ENCODE peak calls at places on chromosome 19, in five cellular contexts. C is IMR-90, W is K562, M is HepG2, H is GM12878. N is an unnamed sample.

GRCh38 chr19:38527466-38528136 is 90.2 kb downstream of the MAP4K1 start:
- DNase-seq in W (peak; percentile 76), H (no peak), M (no peak), C (no peak), N (peak; percentile 55)

GRCh38 chr19:29626386-29626785 is 20.3 kb downstream of the POP4 start:
- DNase-seq in C (no peak), M (no peak), H (no peak), W (no peak), N (no peak)

GRCh38 chr19:34662919-34663318 is 14.0 kb downstream of the SCGB2B2 start:
- DNase-seq in W (peak; percentile 37), M (peak; percentile 51), C (no peak), H (no peak), N (no peak)

GRCh38 chr19:31294189-31294588 is 55.0 kb downstream of the TSHZ3 start:
- DNase-seq in W (no peak), C (no peak), H (no peak), M (no peak), N (no peak)

GRCh38 chr19:19860756-19861390 is 4.8 kb upstream of the ZNF253 start:
- DNase-seq in M (no peak), H (no peak), C (no peak), W (peak; percentile 48), N (no peak)

GRCh38 chr19:29568036-29568788 is 37.9 kb upstream of the POP4 start:
- DNase-seq in C (no peak), W (no peak), M (no peak), H (no peak), N (no peak)

GRCh38 chr19:912181-913079 is 589 bp downstream of the R3HDM4 start:
- DNase-seq in M (no peak), C (no peak), W (peak; percentile 79), H (no peak), N (no peak)

GRCh38 chr19:33462112-33462726 is 59.4 kb downstream of the PEPD start:
- DNase-seq in C (no peak), W (no peak), M (no peak), H (no peak), N (no peak)

GRCh38 chr19:7360393-7360984 is 11.8 kb downstream of the ARHGEF18 start:
- DNase-seq in C (peak; percentile 16), M (no peak), W (no peak), H (no peak), N (no peak)

GRCh38 chr19:51181913-51182419 is 39.9 kb downstream of the SIGLEC7 start:
- DNase-seq in H (no peak), M (no peak), W (no peak), C (no peak), N (no peak)

GRCh38 chr19:6963937-6964336 is 57.3 kb downstream of the MBD3L2B start:
- DNase-seq in H (no peak), M (no peak), C (no peak), W (peak; percentile 26), N (no peak)

GRCh38 chr19:49847731-49848696 is 2.9 kb upstream of the PTOV1 start:
- DNase-seq in M (no peak), W (peak; percentile 63), H (no peak), C (peak; percentile 91), N (no peak)

GRCh38 chr19:24054044-24054935 is 32.7 kb upstream of the ZNF254 start:
- DNase-seq in H (no peak), W (no peak), C (peak; percentile 95), M (peak; percentile 66), N (peak; percentile 78)

GRCh38 chr19:17103177-17103576 is 27.6 kb downstream of the MYO9B start:
- DNase-seq in M (peak; percentile 56), C (peak; percentile 45), W (peak; percentile 49), H (no peak), N (peak; percentile 35)

GRCh38 chr19:928471-929259 is 2.8 kb downstream of the ARID3A start:
- DNase-seq in C (no peak), H (no peak), M (peak; percentile 43), W (peak; percentile 52), N (no peak)

GRCh38 chr19:1355974-1356865 is 27.5 kb upstream of the NDUFS7 start:
- DNase-seq in M (no peak), W (no peak), C (peak; percentile 30), H (no peak), N (no peak)

GRCh38 chr19:10625003-10625761 is at the start of gene SLC44A2:
- DNase-seq in C (peak; percentile 35), M (no peak), W (peak; percentile 21), H (no peak), N (peak; percentile 46)

GRCh38 chr19:23917856-23918255 is 3.2 kb downstream of the ZNF726 start:
- DNase-seq in H (no peak), W (no peak), C (no peak), M (no peak), N (no peak)

GRCh38 chr19:20233105-20233504 is 66.1 kb downstream of the ZNF486 start:
- DNase-seq in M (no peak), C (no peak), H (no peak), W (no peak), N (no peak)

GRCh38 chr19:51127032-51127431 is 2.3 kb downstream of the SIGLEC9 start:
- DNase-seq in M (no peak), W (no peak), C (no peak), H (no peak), N (no peak)

GRCh38 chr19:13173129-13173737 is 23.0 kb downstream of the IER2 start:
- DNase-seq in W (no peak), C (no peak), M (no peak), H (no peak), N (no peak)

GRCh38 chr19:2500861-2501260 is 24.9 kb downstream of the GADD45B start:
- DNase-seq in C (no peak), H (no peak), W (no peak), M (no peak), N (no peak)

GRCh38 chr19:6802336-6803035 is 30.0 kb downstream of the VAV1 start:
- DNase-seq in W (no peak), H (peak; percentile 78), M (no peak), C (no peak), N (peak; percentile 25)

GRCh38 chr19:3098141-3098514 is 4.0 kb downstream of the GNA11 start:
- DNase-seq in H (no peak), M (no peak), W (no peak), C (no peak), N (no peak)

GRCh38 chr19:33868076-33868735 is 71.5 kb downstream of the KCTD15 start:
- DNase-seq in M (no peak), H (no peak), W (no peak), C (no peak), N (no peak)

GRCh38 chr19:13538854-13539253 is 32.6 kb upstream of the CACNA1A start:
- DNase-seq in M (no peak), C (no peak), W (no peak), H (no peak), N (no peak)

GRCh38 chr19:372306-372890 is 27.8 kb upstream of the MIER2 start:
- DNase-seq in C (peak; percentile 70), H (no peak), W (no peak), M (no peak), N (no peak)

GRCh38 chr19:1690570-1691307 is 38.3 kb upstream of the TCF3 start:
- DNase-seq in H (no peak), W (peak; percentile 94), C (no peak), M (no peak), N (no peak)

GRCh38 chr19:4099054-4099764 is 24.7 kb downstream of the MAP2K2 start:
- DNase-seq in M (no peak), H (no peak), W (no peak), C (no peak), N (no peak)

GRCh38 chr19:30446844-30447243 is 74.7 kb downstream of the ZNF536 start:
- DNase-seq in H (no peak), W (no peak), C (no peak), M (no peak), N (no peak)

GRCh38 chr19:2905918-2906519 is 5.3 kb downstream of the ZNF57 start:
- DNase-seq in W (no peak), H (no peak), C (no peak), M (no peak), N (no peak)

GRCh38 chr19:31318790-31319189 is 30.4 kb downstream of the TSHZ3 start:
- DNase-seq in W (no peak), M (no peak), H (no peak), C (no peak), N (no peak)

GRCh38 chr19:4279530-4280422 is 710 bp downstream of the SHD start:
- DNase-seq in M (no peak), C (no peak), H (no peak), W (no peak), N (no peak)

GRCh38 chr19:42098781-42099180 is 22.8 kb downstream of the ZNF574 start:
- DNase-seq in C (no peak), M (no peak), H (no peak), W (no peak), N (no peak)
- H3K4me2 ChIP-seq in C (no peak overlapping the region), M (no peak overlapping the region), H (no peak overlapping the region), W (no peak overlapping the region), N (no peak overlapping the region)

GRCh38 chr19:40419780-40420179 is 6.0 kb downstream of the SERTAD1 start:
- DNase-seq in W (no peak), M (no peak), C (no peak), H (no peak), N (no peak)
- TF ChIP-seq BHLHE40 in W (no peak), M (no peak), C (no peak), H (no peak), N (no peak)

GRCh38 chr19:28501979-28502378 is 711.0 kb downstream of the UQCRFS1 start:
- DNase-seq in W (no peak), H (no peak), C (no peak), M (no peak), N (no peak)

GRCh38 chr19:28498404-28498976 is 714.5 kb downstream of the UQCRFS1 start:
- DNase-seq in M (no peak), W (no peak), C (no peak), H (no peak), N (no peak)

GRCh38 chr19:28500319-28500718 is 712.6 kb downstream of the UQCRFS1 start:
- DNase-seq in H (no peak), W (no peak), C (no peak), M (no peak), N (no peak)

GRCh38 chr19:28502879-28503734 is 709.8 kb downstream of the UQCRFS1 start:
- DNase-seq in H (no peak), C (no peak), W (no peak), M (no peak), N (no peak)

DNA sequence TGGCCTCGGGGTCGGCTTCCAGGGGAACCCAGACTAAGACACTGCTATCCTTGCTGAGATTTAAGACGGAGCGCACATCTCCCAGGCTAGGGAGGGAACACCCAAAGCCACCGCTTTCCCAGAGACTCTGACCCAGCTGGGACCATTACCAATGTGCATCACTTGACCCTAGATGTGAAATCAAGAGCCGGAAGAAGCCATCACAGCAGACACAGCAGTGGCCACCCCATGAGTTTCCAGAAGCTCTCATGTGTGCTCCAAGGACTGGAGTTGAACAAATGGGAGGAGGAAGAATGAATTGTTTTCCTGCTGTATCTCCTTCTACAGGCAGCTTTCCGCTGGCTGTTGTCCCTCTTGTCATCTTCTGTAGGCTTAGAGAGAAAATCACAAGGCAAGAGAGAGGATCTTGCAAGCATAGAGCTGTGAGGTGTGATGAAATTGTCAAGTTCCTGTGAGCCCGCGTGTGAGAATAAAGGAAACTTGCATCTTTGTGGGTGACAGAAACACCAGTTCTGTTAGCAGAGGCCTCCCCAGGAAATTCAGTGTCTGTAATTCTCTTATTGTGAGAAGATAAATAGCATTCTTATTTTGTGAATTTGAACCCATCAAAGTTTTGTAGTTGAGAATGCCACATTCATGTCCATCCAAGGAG is 711.8 kb downstream of the UQCRFS1 start:
- DNase-seq in M (no peak), W (no peak), C (no peak), H (no peak), N (no peak)
- H3K4me2 ChIP-seq in M (no peak overlapping the region), W (no peak overlapping the region), C (no peak overlapping the region), H (no peak overlapping the region), N (no peak overlapping the region)

GRCh38 chr19:47056416-47056815 is 8.0 kb upstream of the TMEM160 start:
- DNase-seq in W (no peak), C (no peak), M (no peak), H (no peak), N (no peak)
- TF ChIP-seq BHLHE40 in W (no peak), C (no peak), M (no peak), H (no peak), N (no peak)